ENCODE peak calls at places on chromosomes 1 and 21, in six cellular contexts. O is AG04450, N is ovary, Z is astrocyte of the spinal cord, X is progenitor cell of endocrine pancreas, A is fibroblast of mammary gland. R is an unnamed sample.

GRCh38 chr1:229437443-229437842 is 3.5 kb upstream of the ACTA1 start:
- DNase-seq in Z (peak; percentile 28), X (no peak), A (peak; percentile 32), O (no peak), N (no peak), R (no peak)

GRCh38 chr1:227459326-227459841 is 104.0 kb upstream of the ZNF678 start:
- DNase-seq in A (no peak), X (no peak), O (no peak), N (no peak), Z (no peak), R (no peak)

GRCh38 chr1:54807756-54808155 is 6.6 kb upstream of the TTC22 start:
- DNase-seq in Z (no peak), X (no peak), N (no peak), A (no peak), O (no peak), R (no peak)

GRCh38 chr1:53148123-53148522 is 5.7 kb upstream of the SLC1A7 start:
- DNase-seq in X (no peak), A (peak; percentile 72), Z (peak; percentile 50), N (no peak), O (peak; percentile 51), R (no peak)

GRCh38 chr21:14383596-14384210 is 757 bp upstream of the HSPA13 start:
- DNase-seq in X (no peak), Z (no peak), N (no peak), A (peak; percentile 47), O (no peak), R (no peak)

GRCh38 chr1:242784074-242784473 is 259.6 kb upstream of the PLD5 start:
- DNase-seq in O (no peak), A (no peak), N (no peak), X (no peak), Z (no peak), R (no peak)

GRCh38 chr1:193368302-193368701 is 181.9 kb upstream of the B3GALT2 start:
- DNase-seq in X (no peak), A (peak; percentile 2), Z (no peak), O (no peak), N (no peak), R (no peak)

GRCh38 chr21:45848352-45848751 is 133.2 kb upstream of the COL6A1 start:
- DNase-seq in X (no peak), O (no peak), Z (no peak), A (no peak), N (no peak), R (no peak)

GRCh38 chr1:201190624-201191051 is at the start of gene IGFN1:
- DNase-seq in X (no peak), O (no peak), N (no peak), A (no peak), Z (no peak), R (no peak)

GRCh38 chr1:165162671-165163241 is 193.8 kb downstream of the LMX1A start:
- DNase-seq in O (no peak), A (no peak), N (no peak), X (peak; percentile 10), Z (no peak), R (no peak)

GRCh38 chr21:27219068-27219467 is 252.2 kb upstream of the ADAMTS5 start:
- DNase-seq in N (no peak), O (no peak), Z (peak; percentile 51), A (peak; percentile 86), X (no peak), R (no peak)

GRCh38 chr1:208029381-208030319 is 118.7 kb upstream of the CD34 start:
- DNase-seq in Z (peak; percentile 78), N (peak; percentile 29), X (no peak), A (peak; percentile 77), O (peak; percentile 33), R (no peak)

GRCh38 chr1:15550573-15550972 is 23.9 kb downstream of the DNAJC16 start:
- DNase-seq in O (no peak), Z (no peak), A (no peak), N (no peak), X (no peak), R (no peak)

GRCh38 chr21:37208056-37208705 is 59.0 kb downstream of the VPS26C start:
- DNase-seq in X (no peak), A (no peak), Z (peak; percentile 16), N (no peak), O (no peak), R (no peak)

GRCh38 chr21:15742052-15742451 is 12.3 kb downstream of the USP25 start:
- DNase-seq in O (no peak), A (no peak), N (no peak), X (no peak), Z (no peak), R (no peak)

GRCh38 chr1:175338447-175339135 is 146.0 kb upstream of the KIAA0040 start:
- DNase-seq in O (no peak), Z (no peak), N (no peak), X (peak; percentile 18), A (no peak), R (peak; percentile 25)

GRCh38 chr1:174021611-174022079 is 512 bp downstream of the RC3H1 start:
- DNase-seq in O (no peak), N (peak; percentile 58), A (no peak), X (peak; percentile 47), Z (peak; percentile 61), R (no peak)

GRCh38 chr1:37634554-37635308 is at the start of gene RSPO1:
- DNase-seq in Z (no peak), N (no peak), O (no peak), X (peak; percentile 14), A (peak; percentile 17), R (no peak)

GRCh38 chr1:223123238-223123976 is 19.6 kb downstream of the TLR5 start:
- DNase-seq in O (no peak), A (peak; percentile 66), Z (peak; percentile 44), N (peak; percentile 73), X (peak; percentile 56), R (peak; percentile 53)

GRCh38 chr1:78493456-78493855 is 2.7 kb downstream of the PTGFR start:
- DNase-seq in N (no peak), X (no peak), A (peak; percentile 63), Z (no peak), O (no peak), R (no peak)

GRCh38 chr21:15850645-15851044 is 120.9 kb downstream of the USP25 start:
- DNase-seq in O (no peak), Z (peak; percentile 65), X (no peak), A (peak; percentile 62), N (no peak), R (no peak)

GRCh38 chr1:215932558-215932957 is 365.5 kb downstream of the KCTD3 start:
- DNase-seq in A (no peak), Z (no peak), O (no peak), X (no peak), N (no peak), R (no peak)

GRCh38 chr1:22039594-22040347 is 12.7 kb upstream of the CDC42 start:
- DNase-seq in Z (peak; percentile 55), O (no peak), A (peak; percentile 54), N (no peak), X (no peak), R (peak; percentile 81)

GRCh38 chr1:215767761-215768160 is 200.7 kb downstream of the KCTD3 start:
- DNase-seq in O (no peak), N (no peak), X (no peak), A (no peak), Z (no peak), R (no peak)

GRCh38 chr1:29820401-29820800 is 584.1 kb downstream of the PTPRU start:
- DNase-seq in N (no peak), A (no peak), X (no peak), O (no peak), Z (no peak), R (no peak)

GRCh38 chr1:75677443-75677842 is 47.1 kb upstream of the ACADM start:
- DNase-seq in N (no peak), X (no peak), A (no peak), O (no peak), Z (no peak), R (no peak)

GRCh38 chr1:246765521-246765920 is 41.3 kb downstream of the SCCPDH start:
- DNase-seq in Z (no peak), X (no peak), N (no peak), A (no peak), O (no peak), R (no peak)

GRCh38 chr1:223707270-223708000 is 4.9 kb upstream of the CAPN2 start:
- DNase-seq in Z (peak; percentile 98), N (peak; percentile 81), A (peak; percentile 99), X (no peak), O (peak; percentile 98), R (no peak)

GRCh38 chr1:248825909-248826760 is at the start of gene SH3BP5L:
- DNase-seq in X (peak; percentile 70), A (peak; percentile 96), N (peak; percentile 91), Z (peak; percentile 98), O (peak; percentile 86), R (peak; percentile 87)
- TF ChIP-seq CTCF in X (peak; percentile 66), A (peak; percentile 67), N (peak; percentile 21), Z (peak; percentile 83), O (peak; percentile 65), R (peak; percentile 79)

DNA sequence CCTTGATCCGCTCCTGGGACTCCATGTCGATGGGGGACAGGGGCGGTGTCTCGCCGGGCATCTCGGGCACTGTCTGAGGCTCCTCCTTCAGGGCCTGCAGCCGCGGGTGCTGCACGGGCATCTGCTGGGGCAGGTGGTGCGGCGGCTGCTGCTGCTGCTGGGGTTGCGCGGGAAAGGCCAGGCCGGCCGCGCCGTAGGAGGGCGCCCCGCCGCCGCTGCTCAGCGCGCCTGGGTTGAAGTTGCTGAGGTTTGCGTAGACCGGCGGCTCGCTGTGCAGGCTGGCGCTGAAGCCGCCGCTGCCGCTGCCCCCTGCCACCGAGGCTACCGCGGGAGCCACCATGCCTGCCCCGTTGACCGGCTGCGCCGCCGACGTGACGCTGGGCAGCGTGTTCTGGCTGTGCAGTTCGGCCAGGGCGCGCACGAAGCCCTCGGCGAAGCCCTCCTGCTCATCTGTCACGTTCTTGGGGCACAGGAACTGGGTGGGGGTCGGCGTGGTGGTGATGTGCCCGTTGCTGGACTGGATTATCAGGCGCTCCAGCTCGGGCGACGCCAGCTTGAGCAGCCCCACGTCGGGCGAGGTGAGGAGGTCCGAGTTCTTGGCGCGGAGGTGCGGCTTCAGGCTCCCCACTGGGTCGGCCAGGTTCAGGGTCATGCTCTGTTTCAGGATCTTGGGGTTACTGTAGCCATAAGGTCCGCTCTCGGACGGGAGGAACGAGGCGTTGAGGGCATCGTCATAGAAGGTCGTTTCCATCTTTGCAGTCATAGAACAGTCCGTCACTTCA is 1.3 kb downstream of the JUN start:
- DNase-seq in Z (no peak), O (no peak), X (peak; percentile 33), N (peak; percentile 63), A (no peak), R (peak; percentile 60)
- TF ChIP-seq CTCF in Z (peak; percentile 10), O (no peak), X (no peak), N (no peak), A (no peak), R (peak; percentile 1)

DNA sequence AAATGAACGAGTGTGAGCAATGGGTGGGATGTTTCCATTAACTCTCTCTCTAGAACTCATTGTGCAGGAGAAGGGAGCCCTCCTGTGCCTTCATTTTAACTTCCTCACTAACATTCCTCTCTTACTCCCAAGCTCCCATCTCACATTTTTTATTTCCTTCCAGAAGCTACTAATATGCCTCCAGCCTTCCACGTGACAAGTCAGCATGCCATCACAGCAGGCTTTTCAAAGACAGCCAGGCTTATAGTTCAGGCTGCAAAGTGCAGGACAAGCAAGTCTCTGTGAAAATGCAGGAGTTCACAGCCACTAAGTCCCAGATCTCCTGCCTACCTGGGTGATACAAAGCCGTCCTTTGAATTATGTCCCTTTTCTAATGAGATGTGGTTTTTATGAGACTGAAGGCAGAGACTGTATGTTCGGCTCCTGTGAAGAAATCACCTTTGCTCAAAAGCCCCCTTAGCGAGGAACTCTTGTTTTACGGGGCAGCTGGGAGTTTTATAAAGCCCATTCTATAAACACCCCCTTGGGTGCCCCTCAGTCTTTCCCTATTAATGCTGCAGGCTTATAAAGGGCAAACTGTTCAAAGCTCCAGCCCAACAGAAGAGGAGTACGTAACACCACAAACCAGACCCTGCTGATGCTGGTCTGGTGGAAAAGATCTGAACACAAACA is 14.7 kb upstream of the ANGPTL7 start:
- DNase-seq in A (no peak), Z (peak; percentile 38), X (no peak), O (no peak), N (no peak), R (no peak)
- TF ChIP-seq CTCF in A (no peak), Z (no peak), X (no peak), O (no peak), N (no peak), R (no peak)

GRCh38 chr1:3403388-3404179 is 50.9 kb upstream of the ARHGEF16 start:
- DNase-seq in O (no peak), A (no peak), X (no peak), Z (no peak), N (no peak), R (no peak)
- TF ChIP-seq CTCF in O (peak; percentile 27), A (no peak), X (peak; percentile 57), Z (peak; percentile 53), N (no peak), R (no peak)